ENCODE peak calls at places on chromosomes 2 and 18, in ten cellular contexts. Q is transverse colon; U is AG04449; D is CD8-positive, alpha-beta T cell; N is osteoblast; K is fibroblast of lung; M is AG09309; H is cardiac muscle cell; R is AG09319; F is AG10803. C is an unnamed sample.

GRCh38 chr18:40094441-40094840 is 1860.6 kb upstream of the PIK3C3 start:
- DNase-seq in Q (no peak), U (no peak), F (peak), M (no peak), K (no peak), N (no peak), D (no peak), R (no peak), H (no peak), C (no peak)

GRCh38 chr2:105135436-105135835 is 97.6 kb downstream of the MRPS9 start:
- DNase-seq in D (no peak), K (no peak), Q (no peak), M (no peak), H (no peak), F (no peak), R (no peak), N (no peak), U (no peak), C (no peak)

GRCh38 chr2:64230540-64230939 is 86.3 kb upstream of the PELI1 start:
- DNase-seq in R (no peak), D (no peak), Q (no peak), F (no peak), H (no peak), U (no peak), K (no peak), M (no peak), N (no peak), C (no peak)

GRCh38 chr2:95761556-95761955 is 169.8 kb downstream of the TRIM43 start:
- DNase-seq in R (no peak), N (peak), Q (no peak), U (no peak), K (no peak), M (no peak), F (no peak), H (no peak), D (no peak), C (no peak)

GRCh38 chr2:203689424-203690109 is 16.9 kb upstream of the CD28 start:
- DNase-seq in R (no peak), D (no peak), U (no peak), F (no peak), H (no peak), Q (no peak), M (no peak), K (no peak), N (no peak), C (no peak)

GRCh38 chr2:17573085-17573805 is 32.7 kb downstream of the VSNL1 start:
- DNase-seq in R (no peak), Q (no peak), F (no peak), D (no peak), K (peak), M (no peak), H (peak), U (no peak), N (no peak), C (no peak)

GRCh38 chr2:33620-34019 is 12.7 kb downstream of the FAM110C start:
- DNase-seq in K (no peak), F (no peak), Q (peak), R (no peak), U (no peak), H (no peak), D (peak), M (no peak), N (no peak), C (no peak)

GRCh38 chr18:48940854-48941531 is 9.8 kb downstream of the SMAD7 start:
- DNase-seq in N (peak), K (peak), Q (peak), M (no peak), D (peak), H (no peak), R (no peak), F (no peak), U (no peak), C (no peak)

GRCh38 chr2:230958803-230959756 is 34.0 kb upstream of the GPR55 start:
- DNase-seq in F (no peak), M (no peak), N (no peak), H (no peak), K (no peak), D (no peak), R (no peak), U (no peak), Q (no peak), C (no peak)

GRCh38 chr2:128413014-128413717 is 94.5 kb upstream of the HS6ST1 start:
- DNase-seq in F (no peak), M (no peak), H (no peak), U (no peak), R (no peak), Q (no peak), D (peak), K (no peak), N (no peak), C (no peak)

GRCh38 chr2:57881998-57882884 is 164.4 kb upstream of the VRK2 start:
- DNase-seq in F (peak), D (no peak), M (peak), R (no peak), U (no peak), N (peak), K (peak), Q (peak), H (no peak), C (no peak)

GRCh38 chr2:151063271-151063670 is 198.4 kb downstream of the RBM43 start:
- DNase-seq in U (peak), Q (no peak), M (peak), F (peak), R (peak), D (no peak), N (no peak), K (peak), H (no peak), C (no peak)

GRCh38 chr2:241203218-241204009 is 14.9 kb downstream of the ANO7 start:
- DNase-seq in D (no peak), K (no peak), F (no peak), Q (no peak), M (no peak), R (no peak), U (no peak), N (no peak), H (no peak), C (no peak)

GRCh38 chr2:111671426-111672150 is 212.4 kb downstream of the ANAPC1 start:
- DNase-seq in H (no peak), M (no peak), U (no peak), R (no peak), D (no peak), K (peak), N (no peak), Q (peak), F (peak), C (no peak)

GRCh38 chr2:88451647-88452150 is 794 bp downstream of the FOXI3 start:
- DNase-seq in F (no peak), H (no peak), K (no peak), Q (no peak), N (no peak), R (no peak), U (no peak), M (no peak), D (no peak), C (peak)

GRCh38 chr2:41621578-41621977 is 426.2 kb upstream of the PKDCC start:
- DNase-seq in U (no peak), F (no peak), D (no peak), K (no peak), R (no peak), Q (no peak), N (no peak), H (no peak), M (no peak), C (no peak)

GRCh38 chr2:145751634-145752033 is 1231.7 kb upstream of the ZEB2 start:
- DNase-seq in F (peak), K (peak), U (no peak), H (no peak), M (no peak), Q (no peak), N (no peak), R (no peak), D (no peak), C (no peak)

GRCh38 chr2:58891828-58892366 is 650.8 kb upstream of the FANCL start:
- DNase-seq in K (no peak), Q (no peak), R (no peak), D (no peak), U (no peak), F (no peak), H (no peak), N (no peak), M (no peak), C (no peak)

GRCh38 chr18:12397254-12397653 is 10.5 kb upstream of the PRELID3A start:
- DNase-seq in K (no peak), M (no peak), U (no peak), N (no peak), Q (no peak), H (no peak), D (no peak), R (no peak), F (no peak), C (no peak)
- TF ChIP-seq CTCF in K (no peak), M (no peak), U (no peak), N (no peak), Q (no peak), H (no peak), D (no peak), R (no peak), F (no peak), C (no peak)

GRCh38 chr18:23963443-23964185 is 50.9 kb upstream of the TTC39C start:
- DNase-seq in R (no peak), U (no peak), H (no peak), D (no peak), Q (no peak), M (no peak), K (peak), F (no peak), N (no peak), C (no peak)
- TF ChIP-seq CTCF in R (no peak), U (no peak), H (no peak), D (no peak), Q (no peak), M (no peak), K (no peak), F (no peak), N (peak), C (no peak)

GRCh38 chr2:12169721-12170120 is 423.3 kb downstream of the LPIN1 start:
- DNase-seq in U (peak), R (peak), D (no peak), M (peak), N (peak), K (peak), H (peak), Q (peak), F (peak), C (no peak)

GRCh38 chr2:12168354-12169059 is 422.1 kb downstream of the LPIN1 start:
- DNase-seq in H (peak), R (no peak), F (no peak), D (no peak), Q (no peak), M (no peak), N (no peak), U (no peak), K (no peak), C (no peak)

GRCh38 chr2:12169060-12169406 is 422.6 kb downstream of the LPIN1 start:
- DNase-seq in M (peak), U (peak), R (peak), K (peak), F (peak), Q (no peak), N (peak), H (peak), D (no peak), C (no peak)

GRCh38 chr2:12170151-12170550 is 423.7 kb downstream of the LPIN1 start:
- DNase-seq in Q (no peak), H (peak), N (no peak), U (no peak), R (no peak), F (peak), K (no peak), M (no peak), D (no peak), C (no peak)

GRCh38 chr2:12167525-12168317 is 421.3 kb downstream of the LPIN1 start:
- DNase-seq in R (no peak), D (no peak), K (no peak), U (no peak), F (no peak), H (peak), Q (peak), N (no peak), M (no peak), C (peak)
- TF ChIP-seq CTCF in R (no peak), D (no peak), K (no peak), U (no peak), F (no peak), H (no peak), Q (no peak), N (no peak), M (no peak), C (no peak)

DNA sequence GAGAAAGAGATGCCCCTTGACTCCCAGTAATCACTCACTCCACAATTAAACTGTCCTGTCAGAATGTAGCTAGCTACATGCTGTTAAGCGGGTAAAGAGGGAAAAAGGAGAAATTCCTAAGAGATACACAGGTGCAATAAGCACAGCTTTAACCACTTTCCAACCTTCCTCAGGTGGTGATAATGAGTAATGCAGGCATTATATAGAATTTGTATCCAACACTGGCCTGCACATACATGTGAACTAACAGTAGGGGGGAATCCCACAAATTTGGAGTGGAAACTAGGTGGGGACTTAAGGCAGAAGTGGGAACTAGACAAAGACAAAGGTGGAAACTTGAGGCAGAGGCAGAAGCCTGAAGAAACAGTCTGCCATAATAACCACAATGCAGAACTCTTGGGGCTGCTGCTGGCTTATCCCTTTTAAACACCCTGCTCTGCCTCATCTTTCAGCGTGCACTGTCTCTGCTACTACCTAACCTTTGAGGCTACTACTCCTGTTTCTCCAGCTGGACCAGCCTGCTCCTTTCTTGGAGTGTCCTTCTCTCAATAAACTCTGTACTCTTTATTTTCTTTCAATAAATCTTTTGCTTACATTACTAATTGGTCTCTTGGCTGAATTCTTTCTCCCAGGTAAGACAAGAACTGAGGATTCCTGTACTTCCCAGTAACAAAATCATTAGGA is 259.7 kb downstream of the PDE11A start:
- DNase-seq in Q (no peak), K (no peak), U (no peak), F (no peak), M (no peak), N (no peak), R (no peak), H (no peak), D (no peak), C (no peak)
- TF ChIP-seq CTCF in Q (no peak), K (no peak), U (no peak), F (no peak), M (no peak), N (no peak), R (no peak), H (no peak), D (no peak), C (no peak)

GRCh38 chr2:73749314-73749713 is 12.2 kb upstream of the TPRKB start:
- DNase-seq in D (no peak), K (no peak), M (no peak), H (no peak), Q (no peak), F (no peak), R (no peak), N (no peak), U (no peak), C (no peak)
- TF ChIP-seq CTCF in D (no peak), K (no peak), M (no peak), H (no peak), Q (no peak), F (no peak), R (no peak), N (no peak), U (no peak), C (no peak)

DNA sequence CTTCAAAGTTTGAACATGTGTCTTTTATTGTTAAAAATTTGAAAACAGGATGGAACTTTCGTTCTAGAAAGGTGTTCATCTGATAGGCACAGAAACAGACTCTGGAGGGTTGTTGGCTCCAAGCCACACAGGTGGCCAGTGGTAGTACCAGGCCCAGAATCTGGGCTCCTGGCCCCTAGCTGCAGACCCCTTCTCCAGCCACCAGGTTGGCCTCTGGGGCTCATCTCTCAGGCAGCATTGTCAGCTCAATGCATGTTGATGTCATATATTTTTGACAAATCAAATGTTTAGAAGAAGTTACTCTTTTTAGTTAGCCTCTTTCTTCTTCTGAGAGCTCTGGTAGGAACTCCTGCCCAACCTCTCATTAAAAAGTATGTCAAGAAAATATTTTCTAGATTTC is 34.5 kb upstream of the CHRNA1 start:
- DNase-seq in M (no peak), U (no peak), K (no peak), D (no peak), R (no peak), Q (no peak), F (no peak), N (no peak), H (no peak), C (no peak)
- TF ChIP-seq CTCF in M (no peak), U (no peak), K (no peak), D (no peak), R (no peak), Q (no peak), F (no peak), N (no peak), H (no peak), C (no peak)

GRCh38 chr18:23237524-23238151 is 102.4 kb downstream of the CABLES1 start:
- DNase-seq in Q (peak), D (peak), M (no peak), R (no peak), U (no peak), K (peak), N (peak), H (no peak), F (peak), C (peak)
- TF ChIP-seq CTCF in Q (peak), D (no peak), M (peak), R (peak), U (peak), K (peak), N (peak), H (peak), F (peak), C (no peak)

GRCh38 chr2:53767405-53768232 is at the start of gene CHAC2:
- DNase-seq in R (no peak), Q (peak), D (peak), H (peak), M (no peak), K (peak), N (peak), F (peak), U (no peak), C (peak)
- TF ChIP-seq CTCF in R (peak), Q (peak), D (peak), H (peak), M (peak), K (peak), N (no peak), F (peak), U (peak), C (peak)